ENCODE peak calls at places on chromosomes 3 and 15, in eight cellular contexts. A, D, F, P, G, N, M and Y are unnamed samples.

GRCh38 chr3:163878396-163878795 is 1199.9 kb downstream of the SI start:
- DNase-seq in N (no peak), M (no peak), F (no peak), D (no peak), P (no peak), G (no peak), A (no peak), Y (no peak)

GRCh38 chr3:101020616-101021015 is 27.4 kb upstream of the ABI3BP start:
- DNase-seq in N (no peak), A (no peak), P (no peak), M (no peak), G (no peak), D (no peak), F (no peak), Y (no peak)

GRCh38 chr3:112560330-112560729 is 1.4 kb downstream of the ATG3 start:
- DNase-seq in A (no peak), P (no peak), D (no peak), N (no peak), F (no peak), G (no peak), M (no peak), Y (no peak)

GRCh38 chr3:46490338-46491084 is 7.3 kb upstream of the RTP3 start:
- DNase-seq in F (no peak), A (peak), P (no peak), N (no peak), G (no peak), M (no peak), D (no peak), Y (no peak)

GRCh38 chr3:42654331-42655201 is 1.1 kb downstream of the ZBTB47 start:
- DNase-seq in N (peak), P (peak), D (peak), A (no peak), M (peak), F (peak), G (peak), Y (peak)

GRCh38 chr3:114624676-114625181 is 330.9 kb downstream of the TIGIT start:
- DNase-seq in A (peak), N (peak), F (peak), M (peak), P (peak), G (peak), D (peak), Y (peak)

GRCh38 chr3:194485876-194486539 is 794 bp downstream of the ATP13A3 start:
- DNase-seq in A (no peak), G (peak), P (peak), D (no peak), F (peak), M (no peak), N (peak), Y (peak)

GRCh38 chr15:70345251-70346019 is 247.7 kb upstream of the TLE3 start:
- DNase-seq in A (no peak), F (no peak), N (peak), M (no peak), G (no peak), D (no peak), P (no peak), Y (no peak)

GRCh38 chr3:166274342-166274741 is 437.1 kb upstream of the BCHE start:
- DNase-seq in M (no peak), P (no peak), F (no peak), A (no peak), D (no peak), G (no peak), N (no peak), Y (no peak)

GRCh38 chr3:195756935-195757302 is 36.1 kb downstream of the MUC20 start:
- DNase-seq in A (no peak), G (no peak), F (peak), N (no peak), P (no peak), M (no peak), D (no peak), Y (peak)

GRCh38 chr15:99454107-99454809 is 111.5 kb upstream of the MEF2A start:
- DNase-seq in F (no peak), M (no peak), A (no peak), D (no peak), P (no peak), G (no peak), N (no peak), Y (no peak)

GRCh38 chr3:4351164-4351855 is 48.1 kb downstream of the SETMAR start:
- DNase-seq in M (no peak), G (no peak), N (no peak), D (no peak), P (no peak), A (no peak), F (peak), Y (no peak)

GRCh38 chr15:25431821-25432561 is 6.8 kb downstream of the UBE3A start:
- DNase-seq in P (no peak), G (no peak), D (no peak), N (no peak), M (no peak), A (peak), F (no peak), Y (no peak)

GRCh38 chr15:76181705-76182107 is 121.9 kb downstream of the TMEM266 start:
- DNase-seq in D (no peak), G (no peak), M (no peak), N (no peak), P (no peak), A (no peak), F (no peak), Y (no peak)

GRCh38 chr15:90187257-90187868 is 13.8 kb upstream of the SEMA4B start:
- DNase-seq in F (no peak), P (no peak), D (no peak), G (no peak), A (no peak), N (no peak), M (no peak), Y (peak)

GRCh38 chr15:89767411-89767915 is 8.7 kb upstream of the MESP2 start:
- DNase-seq in N (no peak), D (no peak), F (no peak), G (no peak), P (no peak), M (no peak), A (no peak), Y (peak)

GRCh38 chr3:18489939-18490338 is 64.8 kb upstream of the SATB1 start:
- DNase-seq in F (no peak), G (no peak), A (no peak), D (no peak), M (no peak), P (no peak), N (no peak), Y (no peak)

GRCh38 chr3:52998781-52999509 is 46.9 kb downstream of the SFMBT1 start:
- DNase-seq in P (no peak), F (no peak), N (peak), A (no peak), G (no peak), M (peak), D (no peak), Y (no peak)

GRCh38 chr3:47664519-47664918 is 85.9 kb upstream of the CSPG5 start:
- DNase-seq in D (no peak), P (no peak), N (no peak), G (peak), F (peak), A (peak), M (peak), Y (no peak)